ENCODE peak calls at places on chromosomes 4 and X, in ten cellular contexts. W, C, K, B, M, X, I, D, J and A are unnamed samples.
A peak's percentile ranks its signal among the peaks of the same experiment; 100 is the strongest.

GRCh38 chr4:114734581-114734980 is 136.0 kb downstream of the UGT8 start:
- DNase-seq in B (no peak), I (no peak), D (no peak), X (no peak), J (no peak), K (no peak), M (no peak), W (no peak), C (no peak), A (no peak)

GRCh38 chr4:145061325-145061920 is 36.6 kb downstream of the ANAPC10 start:
- DNase-seq in K (no peak), W (no peak), C (no peak), I (no peak), B (peak; percentile 67), M (no peak), X (no peak), J (no peak), D (no peak), A (no peak)

GRCh38 chrX:1483843-1484637 is 31.3 kb upstream of the ASMTL start:
- DNase-seq in D (no peak), X (no peak), B (no peak), M (no peak), K (peak; percentile 37), C (no peak), W (no peak), J (no peak), I (no peak), A (no peak)

GRCh38 chr4:65719635-65720034 is 49.3 kb upstream of the EPHA5 start:
- DNase-seq in K (no peak), I (no peak), C (no peak), B (no peak), J (no peak), D (no peak), W (no peak), X (no peak), M (no peak), A (no peak)

GRCh38 chr4:26420903-26421302 is 69.4 kb downstream of the CCKAR start:
- DNase-seq in D (no peak), I (no peak), M (no peak), W (no peak), B (peak; percentile 56), X (no peak), C (no peak), J (no peak), K (no peak), A (peak; percentile 38)

GRCh38 chr4:69718376-69719293 is 41.8 kb downstream of the SULT1B1 start:
- DNase-seq in K (no peak), B (peak; percentile 19), W (no peak), J (no peak), D (no peak), X (no peak), M (no peak), C (no peak), I (no peak), A (no peak)

GRCh38 chr4:74157116-74157742 is 689 bp upstream of the MTHFD2L start:
- DNase-seq in J (no peak), X (no peak), D (no peak), K (no peak), M (no peak), C (no peak), W (no peak), I (no peak), B (peak; percentile 65), A (no peak)

GRCh38 chr4:141797966-141798365 is 161.6 kb downstream of the IL15 start:
- DNase-seq in I (no peak), M (no peak), D (no peak), C (no peak), W (no peak), B (peak; percentile 68), K (no peak), J (no peak), X (no peak), A (no peak)

GRCh38 chrX:111874241-111874640 is 1.7 kb upstream of the TRPC5OS start:
- DNase-seq in C (no peak), B (no peak), M (no peak), W (no peak), K (no peak), J (no peak), I (no peak), D (no peak), X (no peak), A (no peak)

GRCh38 chrX:134908235-134908834 is 82.5 kb upstream of the SMIM10 start:
- DNase-seq in K (no peak), M (no peak), B (peak; percentile 65), C (no peak), J (peak; percentile 29), I (no peak), D (no peak), X (no peak), W (no peak), A (no peak)

GRCh38 chr4:147984065-147984777 is 252.3 kb downstream of the ARHGAP10 start:
- DNase-seq in J (peak; percentile 28), D (no peak), W (peak; percentile 17), C (no peak), X (no peak), B (peak; percentile 54), M (peak; percentile 25), K (no peak), I (peak; percentile 51), A (no peak)

GRCh38 chr4:86834901-86835300 is 14.3 kb downstream of the SLC10A6 start:
- DNase-seq in J (no peak), I (no peak), X (no peak), B (peak; percentile 89), W (no peak), C (no peak), D (no peak), M (no peak), K (no peak), A (no peak)

DNA sequence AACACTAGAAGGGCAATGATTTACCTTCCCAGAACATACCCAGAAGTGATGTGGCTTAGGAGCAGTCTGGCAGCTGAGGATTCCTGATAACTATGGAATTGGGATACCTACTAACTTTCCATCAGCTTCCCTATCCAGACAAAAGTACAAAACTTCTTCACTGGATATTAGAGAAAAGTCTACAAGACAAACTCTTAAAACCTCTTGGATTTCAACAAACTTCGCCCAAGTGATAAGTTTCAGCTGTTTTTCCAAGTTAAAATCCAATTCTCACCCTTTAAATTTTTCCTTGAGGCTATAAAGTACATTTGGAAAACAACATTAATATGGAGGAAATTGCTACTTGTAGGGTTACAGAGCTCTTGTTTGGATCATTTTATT is 58.2 kb upstream of the SLIT2 start:
- DNase-seq in I (no peak), M (no peak), B (no peak), J (no peak), D (no peak), W (no peak), K (no peak), X (no peak), C (no peak), A (no peak)
- H3K27ac ChIP-seq in I (no peak overlapping the region), M (no peak overlapping the region), B (peak overlapping the region; percentile 73), J (no peak overlapping the region), D (no peak overlapping the region), W (no peak overlapping the region), K (peak overlapping the region; percentile 20), X (peak overlapping the region; percentile 56), C (no peak overlapping the region), A (no peak overlapping the region)

GRCh38 chr4:182204042-182204441 is 39.2 kb upstream of the TENM3 start:
- DNase-seq in B (no peak), C (no peak), W (no peak), J (no peak), I (no peak), D (no peak), X (no peak), K (no peak), M (no peak), A (no peak)

GRCh38 chr4:182202650-182203049 is 40.6 kb upstream of the TENM3 start:
- DNase-seq in J (no peak), B (no peak), I (no peak), D (no peak), M (no peak), W (no peak), X (no peak), C (no peak), K (no peak), A (no peak)

GRCh38 chr4:182206916-182207315 is 36.3 kb upstream of the TENM3 start:
- DNase-seq in B (no peak), J (no peak), C (no peak), X (no peak), I (no peak), K (no peak), D (no peak), W (no peak), M (no peak), A (no peak)

GRCh38 chr4:182206266-182206665 is 36.9 kb upstream of the TENM3 start:
- DNase-seq in C (no peak), X (no peak), J (no peak), I (no peak), M (no peak), W (no peak), K (no peak), D (no peak), B (no peak), A (no peak)

GRCh38 chr4:182205293-182205692 is 37.9 kb upstream of the TENM3 start:
- DNase-seq in K (no peak), X (no peak), J (no peak), I (no peak), B (no peak), W (no peak), C (no peak), D (no peak), M (no peak), A (no peak)
- H3K4me1 ChIP-seq in K (no peaks in the 10 kb centered on the region), X (peaks cover 4% of the 10 kb centered on the region), J (peaks cover 4% of the 10 kb centered on the region), I (peaks cover 10% of the 10 kb centered on the region), B (peaks cover 10% of the 10 kb centered on the region), W (no peaks in the 10 kb centered on the region), C (peaks cover 5% of the 10 kb centered on the region), D (peaks cover 6% of the 10 kb centered on the region), M (peaks cover 28% of the 10 kb centered on the region), A (no peaks in the 10 kb centered on the region)

GRCh38 chr4:158208931-158209640 is 1.2 kb upstream of the TMEM144 start:
- DNase-seq in J (no peak), B (no peak), K (no peak), I (no peak), D (no peak), W (no peak), M (no peak), C (no peak), X (no peak), A (no peak)

GRCh38 chr4:158211288-158211687 is 1.0 kb downstream of the TMEM144 start:
- DNase-seq in X (no peak), B (no peak), M (no peak), C (no peak), K (peak; percentile 80), I (no peak), J (no peak), W (peak; percentile 35), D (no peak), A (no peak)

GRCh38 chr4:158209825-158210807 is at the start of gene TMEM144:
- DNase-seq in J (peak; percentile 94), C (peak; percentile 82), K (peak; percentile 92), X (peak; percentile 90), M (peak; percentile 73), D (peak; percentile 88), W (peak; percentile 92), B (peak; percentile 85), I (peak; percentile 88), A (peak; percentile 88)
- TF ChIP-seq POLR2A in J (no peak), C (peak; percentile 51), K (peak; percentile 87), X (no peak), M (peak; percentile 51), D (peak; percentile 40), W (peak; percentile 94), B (no peak), I (peak; percentile 55), A (peak; percentile 85)

DNA sequence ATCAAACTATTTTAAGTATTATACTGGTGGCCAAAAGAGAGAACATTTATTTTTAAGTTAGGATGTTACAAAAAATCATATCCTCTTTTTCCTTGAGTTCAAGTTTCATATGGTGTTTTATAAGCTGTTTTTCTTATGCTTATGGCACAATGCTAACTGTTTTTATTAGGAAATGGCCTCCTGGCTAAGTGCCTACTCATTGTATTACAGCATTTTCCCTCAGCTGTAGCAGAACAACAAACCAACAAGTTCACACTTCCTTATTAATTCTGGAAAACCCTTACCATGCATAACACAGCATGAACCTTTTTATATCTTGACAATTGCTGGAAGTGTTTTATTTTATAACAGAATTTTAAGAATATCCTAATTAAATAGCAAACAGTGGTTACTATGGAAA is 165.9 kb downstream of the GASK1B start:
- DNase-seq in B (no peak), J (no peak), M (no peak), I (no peak), W (no peak), X (peak; percentile 67), C (no peak), K (no peak), D (no peak), A (no peak)
- H3K27ac ChIP-seq in B (no peak overlapping the region), J (peak overlapping the region; percentile 71), M (no peak overlapping the region), I (peak overlapping the region; percentile 64), W (peak overlapping the region; percentile 33), X (peak overlapping the region; percentile 62), C (no peak overlapping the region), K (peak overlapping the region; percentile 22), D (peak overlapping the region; percentile 70), A (no peak overlapping the region)